ENCODE peak calls at places on chromosomes 6 and 20, in four cellular contexts. T is HL-60, C is K562, O is GM12878. N is an unnamed sample.

GRCh38 chr6:46932526-46932925 is 10.8 kb upstream of the ADGRF5 start:
- DNase-seq in T (no peak), C (no peak), O (no peak), N (no peak)

GRCh38 chr6:116218172-116218633 is 35.7 kb downstream of the TSPYL4 start:
- DNase-seq in T (no peak), C (no peak), O (no peak), N (no peak)

GRCh38 chr20:48739395-48740268 is 88.2 kb downstream of the PREX1 start:
- DNase-seq in T (no peak), C (no peak), O (no peak), N (no peak)

GRCh38 chr6:157325069-157325805 is 1.9 kb upstream of the TMEM242 start:
- DNase-seq in T (no peak), C (no peak), O (no peak), N (no peak)

GRCh38 chr20:1184638-1185315 is at the start of gene TMEM74B:
- DNase-seq in T (no peak), C (peak; percentile 29), O (no peak), N (peak; percentile 37)

GRCh38 chr6:170184324-170184723 is 106.6 kb downstream of the DLL1 start:
- DNase-seq in T (no peak), C (no peak), O (no peak), N (no peak)

GRCh38 chr6:134098276-134098675 is 45.9 kb upstream of the SLC2A12 start:
- DNase-seq in T (no peak), C (no peak), O (no peak), N (no peak)

GRCh38 chr6:109381007-109381746 is 1.1 kb downstream of the CD164 start:
- DNase-seq in T (no peak), C (no peak), O (no peak), N (no peak)

GRCh38 chr20:55685425-55685824 is 319.9 kb downstream of the CBLN4 start:
- DNase-seq in T (no peak), C (no peak), O (no peak), N (no peak)

GRCh38 chr6:170022291-170022722 is 268.6 kb downstream of the DLL1 start:
- DNase-seq in T (no peak), C (no peak), O (no peak), N (no peak)

GRCh38 chr20:44745560-44746366 is at the start of gene KCNK15:
- DNase-seq in T (peak; percentile 26), C (peak; percentile 41), O (no peak), N (peak; percentile 43)

GRCh38 chr6:166078294-166078693 is 89.4 kb downstream of the TBXT start:
- DNase-seq in T (no peak), C (no peak), O (no peak), N (no peak)

GRCh38 chr6:54493138-54493537 is 184.9 kb downstream of the TINAG start:
- DNase-seq in T (no peak), C (no peak), O (no peak), N (no peak)

GRCh38 chr6:128567029-128567428 is 46.6 kb upstream of the PTPRK start:
- DNase-seq in T (no peak), C (no peak), O (no peak), N (no peak)

GRCh38 chr6:138206862-138207261 is 11.4 kb downstream of the PBOV1 start:
- DNase-seq in T (no peak), C (no peak), O (no peak), N (no peak)

GRCh38 chr6:138204792-138205384 is 13.4 kb downstream of the PBOV1 start:
- DNase-seq in T (no peak), C (no peak), O (no peak), N (no peak)

GRCh38 chr6:138203315-138203714 is 15.0 kb downstream of the PBOV1 start:
- DNase-seq in T (no peak), C (no peak), O (no peak), N (no peak)

GRCh38 chr6:138204303-138204702 is 14.0 kb downstream of the PBOV1 start:
- DNase-seq in T (no peak), C (no peak), O (no peak), N (no peak)

GRCh38 chr6:138205437-138206094 is 12.7 kb downstream of the PBOV1 start:
- DNase-seq in T (no peak), C (no peak), O (no peak), N (no peak)
- TF ChIP-seq SPI1 in T (no peak), C (no peak), O (no peak), N (no peak)

DNA sequence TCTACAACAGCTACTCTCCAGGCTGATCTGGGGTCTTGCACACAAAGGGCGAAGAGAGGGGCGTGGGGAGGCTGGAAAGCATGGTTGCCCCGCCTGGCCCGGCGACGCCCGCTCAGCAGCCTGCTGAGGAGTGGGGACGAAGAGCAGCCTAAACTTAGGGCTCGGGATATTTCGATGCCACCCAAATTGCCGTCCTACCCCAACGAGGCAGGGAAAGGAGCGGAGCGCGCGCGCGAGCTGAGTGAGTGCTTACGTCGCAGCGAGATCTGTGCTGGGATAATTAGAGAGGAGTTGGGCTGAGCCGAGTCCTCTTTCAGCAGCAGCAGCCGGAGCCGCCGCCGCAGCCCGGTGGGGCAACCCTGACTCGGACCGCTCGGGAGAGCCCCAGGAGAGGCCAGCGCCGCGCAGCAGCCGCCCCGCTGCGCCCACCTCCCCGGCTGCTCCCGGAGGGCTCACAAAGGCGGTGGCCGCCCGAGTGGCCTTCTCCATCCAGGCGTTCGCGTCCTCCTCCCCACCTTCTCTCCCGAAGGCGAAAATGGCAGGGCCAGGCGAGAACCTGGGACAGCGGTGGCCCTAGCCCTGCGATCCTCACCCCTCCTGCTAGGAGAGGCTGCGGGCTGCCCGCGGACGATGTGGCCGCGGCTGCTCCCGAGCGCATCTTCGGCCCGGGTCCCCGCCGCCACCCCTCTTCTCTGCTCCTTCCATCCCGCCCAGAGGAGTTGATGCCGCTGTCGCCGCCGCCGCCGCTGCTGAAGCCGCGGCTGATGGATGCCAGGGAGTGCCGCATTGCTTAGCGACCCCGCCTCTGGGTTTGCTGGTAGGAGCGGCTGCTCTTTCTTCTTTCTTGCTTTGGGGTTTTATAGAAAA is at the start of gene CLVS2:
- DNase-seq in T (no peak), C (no peak), O (no peak), N (no peak)
- TF ChIP-seq SPI1 in T (no peak), C (no peak), O (no peak), N (no peak)

GRCh38 chr6:33908025-33908424 is 104.2 kb upstream of the MLN start:
- DNase-seq in T (no peak), C (no peak), O (no peak), N (no peak)

GRCh38 chr6:33904050-33904827 is 100.4 kb upstream of the MLN start:
- DNase-seq in T (no peak), C (peak; percentile 86), O (peak; percentile 79), N (peak; percentile 66)

GRCh38 chr6:33907227-33907626 is 103.4 kb upstream of the MLN start:
- DNase-seq in T (no peak), C (no peak), O (no peak), N (no peak)

GRCh38 chr6:33905081-33905609 is 101.3 kb upstream of the MLN start:
- DNase-seq in T (no peak), C (peak; percentile 94), O (peak; percentile 9), N (peak; percentile 35)

DNA sequence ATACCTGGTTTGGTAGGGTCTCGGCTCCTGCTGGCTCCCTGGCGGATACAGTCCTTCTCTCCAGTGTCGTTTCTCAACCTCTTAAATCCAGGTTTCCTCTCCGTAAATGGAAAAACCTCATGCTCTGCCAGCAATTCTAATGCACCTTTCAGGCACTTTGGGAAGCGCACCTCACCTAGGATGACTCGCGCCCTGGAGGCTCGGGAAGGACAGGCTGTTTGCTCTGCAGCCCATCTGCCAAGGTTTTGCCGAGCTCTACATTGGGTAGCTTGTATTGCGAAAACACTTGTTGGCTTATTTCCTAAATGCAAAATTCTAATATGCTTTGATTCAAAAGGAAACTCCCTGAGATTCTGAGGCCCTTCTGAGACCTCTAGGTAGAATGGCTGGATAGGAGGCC is 102.6 kb upstream of the MLN start:
- DNase-seq in T (no peak), C (no peak), O (no peak), N (no peak)
- TF ChIP-seq SPI1 in T (no peak), C (no peak), O (no peak), N (no peak)

DNA sequence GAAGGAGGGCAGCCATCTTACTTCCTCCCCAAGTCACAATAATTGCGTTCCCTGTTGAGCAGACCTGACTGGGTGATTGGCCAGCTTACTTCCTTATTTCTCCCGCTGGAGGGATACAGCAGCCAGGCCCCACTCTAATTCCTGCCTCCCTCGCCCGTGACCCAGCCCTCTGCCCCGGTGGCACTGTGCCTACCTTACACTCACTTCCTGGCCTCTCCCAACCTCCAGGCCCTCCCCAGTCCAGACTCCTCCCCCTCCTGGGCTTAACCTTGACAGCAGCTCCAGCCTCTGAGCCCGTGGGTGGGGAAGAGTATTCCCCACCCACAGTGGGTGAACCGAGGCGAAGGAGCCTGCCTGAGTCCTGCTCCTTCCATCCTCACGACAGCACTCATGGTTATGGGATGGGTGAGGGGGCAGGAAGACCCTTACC is 3.0 kb downstream of the BAK1 start:
- DNase-seq in T (peak; percentile 71), C (no peak), O (no peak), N (no peak)
- TF ChIP-seq SPI1 in T (peak; percentile 67), C (peak; percentile 9), O (no peak), N (peak; percentile 6)

GRCh38 chr6:110710115-110710514 is 105.2 kb downstream of the CDK19 start:
- DNase-seq in T (no peak), C (no peak), O (no peak), N (no peak)

GRCh38 chr6:110703906-110704594 is 111.2 kb downstream of the CDK19 start:
- DNase-seq in T (peak; percentile 40), C (no peak), O (no peak), N (no peak)

GRCh38 chr6:110708295-110708965 is 106.8 kb downstream of the CDK19 start:
- DNase-seq in T (no peak), C (no peak), O (no peak), N (no peak)

GRCh38 chr6:110703010-110703905 is 112.0 kb downstream of the CDK19 start:
- DNase-seq in T (no peak), C (no peak), O (no peak), N (peak; percentile 7)

DNA sequence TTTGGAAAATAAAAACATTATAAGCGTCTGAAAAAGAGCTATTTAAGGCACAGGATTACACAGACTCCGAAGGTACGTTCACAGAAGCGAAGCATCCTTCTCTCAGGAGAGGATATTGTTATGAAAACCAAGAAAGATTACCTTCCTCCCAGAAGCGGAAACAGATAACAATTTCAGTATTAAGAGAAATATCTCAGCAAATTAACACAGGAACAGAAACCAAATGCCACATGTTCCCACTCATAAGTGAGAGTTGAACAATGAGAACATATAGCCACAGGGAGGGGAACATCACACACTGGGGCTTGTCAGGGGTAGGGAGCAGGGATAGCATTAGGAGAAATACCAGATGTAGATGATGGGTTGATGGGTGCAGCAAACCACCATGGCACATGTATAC is 109.7 kb downstream of the CDK19 start:
- DNase-seq in T (no peak), C (no peak), O (no peak), N (no peak)
- TF ChIP-seq SPI1 in T (no peak), C (no peak), O (peak; percentile 52), N (peak; percentile 51)

GRCh38 chr20:32702706-32703425 is 29.1 kb upstream of the C20orf203 start:
- DNase-seq in T (no peak), C (no peak), O (no peak), N (no peak)
- TF ChIP-seq SPI1 in T (no peak), C (no peak), O (no peak), N (no peak)